ENCODE peak calls at places on chromosomes 7 and 10, in five cellular contexts. One of them, this sample, is unnamed.
A peak's percentile ranks its signal among the peaks of the same experiment; 100 is the strongest.

GRCh38 chr7:77866791-77867190 is 68.2 kb downstream of the PHTF2 start:
- DNase-seq in IMR-90: peak; percentile 87
- DNase-seq in keratinocyte: peak; percentile 45
- DNase-seq in CD4-positive, alpha-beta T cell: no peak
- DNase-seq in HL-60: peak; percentile 16
- DNase-seq in this sample: no peak

GRCh38 chr10:103917326-103918052 is 495 bp downstream of the STN1 start:
- DNase-seq in CD4-positive, alpha-beta T cell: peak; percentile 17
- DNase-seq in keratinocyte: no peak
- DNase-seq in IMR-90: peak; percentile 46
- DNase-seq in HL-60: no peak
- DNase-seq in this sample: peak; percentile 79

GRCh38 chr10:99976886-99977391 is 32.8 kb downstream of the DNMBP start:
- DNase-seq in IMR-90: peak; percentile 92
- DNase-seq in HL-60: no peak
- DNase-seq in keratinocyte: peak; percentile 81
- DNase-seq in CD4-positive, alpha-beta T cell: no peak
- DNase-seq in this sample: no peak

GRCh38 chr7:151125459-151125834 is 39.2 kb downstream of the AGAP3 start:
- DNase-seq in IMR-90: no peak
- DNase-seq in HL-60: no peak
- DNase-seq in keratinocyte: no peak
- DNase-seq in CD4-positive, alpha-beta T cell: no peak
- DNase-seq in this sample: no peak

GRCh38 chr10:114311023-114311422 is 72.0 kb downstream of the VWA2 start:
- DNase-seq in keratinocyte: no peak
- DNase-seq in IMR-90: no peak
- DNase-seq in HL-60: no peak
- DNase-seq in CD4-positive, alpha-beta T cell: no peak
- DNase-seq in this sample: no peak

GRCh38 chr10:130222381-130222780 is 86.2 kb downstream of the GLRX3 start:
- DNase-seq in IMR-90: no peak
- DNase-seq in CD4-positive, alpha-beta T cell: no peak
- DNase-seq in HL-60: no peak
- DNase-seq in keratinocyte: no peak
- DNase-seq in this sample: no peak

GRCh38 chr10:5944389-5945202 is 32.7 kb downstream of the IL15RA start:
- DNase-seq in IMR-90: peak; percentile 100
- DNase-seq in CD4-positive, alpha-beta T cell: no peak
- DNase-seq in HL-60: no peak
- DNase-seq in keratinocyte: peak; percentile 63
- DNase-seq in this sample: peak; percentile 93

GRCh38 chr10:3048114-3049019 is 19.0 kb upstream of the PFKP start:
- DNase-seq in IMR-90: peak; percentile 79
- DNase-seq in keratinocyte: no peak
- DNase-seq in CD4-positive, alpha-beta T cell: no peak
- DNase-seq in HL-60: no peak
- DNase-seq in this sample: no peak

GRCh38 chr10:79446451-79447020 is 1.1 kb upstream of the ZCCHC24 start:
- DNase-seq in keratinocyte: no peak
- DNase-seq in CD4-positive, alpha-beta T cell: peak; percentile 14
- DNase-seq in HL-60: no peak
- DNase-seq in IMR-90: no peak
- DNase-seq in this sample: peak; percentile 90

GRCh38 chr7:50346548-50347497 is 42.3 kb downstream of the IKZF1 start:
- DNase-seq in keratinocyte: no peak
- DNase-seq in HL-60: no peak
- DNase-seq in IMR-90: no peak
- DNase-seq in CD4-positive, alpha-beta T cell: no peak
- DNase-seq in this sample: no peak
- H3K27me3 ChIP-seq in keratinocyte: peaks cover 15% of the 10 kb centered on the region
- H3K27me3 ChIP-seq in HL-60: no peaks in the 10 kb centered on the region
- H3K27me3 ChIP-seq in IMR-90: peaks cover 2% of the 10 kb centered on the region
- H3K27me3 ChIP-seq in CD4-positive, alpha-beta T cell: no peaks in the 10 kb centered on the region
- H3K27me3 ChIP-seq in this sample: no peaks in the 10 kb centered on the region

GRCh38 chr10:132786279-132786528 is 257 bp upstream of the NKX6-2 start:
- DNase-seq in HL-60: no peak
- DNase-seq in CD4-positive, alpha-beta T cell: no peak
- DNase-seq in keratinocyte: no peak
- DNase-seq in IMR-90: no peak
- DNase-seq in this sample: no peak
- H3K27me3 ChIP-seq in HL-60: peaks cover 58% of the 10 kb centered on the region
- H3K27me3 ChIP-seq in CD4-positive, alpha-beta T cell: peaks cover 66% of the 10 kb centered on the region
- H3K27me3 ChIP-seq in keratinocyte: peaks cover 65% of the 10 kb centered on the region
- H3K27me3 ChIP-seq in IMR-90: peaks cover 65% of the 10 kb centered on the region
- H3K27me3 ChIP-seq in this sample: no peaks in the 10 kb centered on the region

DNA sequence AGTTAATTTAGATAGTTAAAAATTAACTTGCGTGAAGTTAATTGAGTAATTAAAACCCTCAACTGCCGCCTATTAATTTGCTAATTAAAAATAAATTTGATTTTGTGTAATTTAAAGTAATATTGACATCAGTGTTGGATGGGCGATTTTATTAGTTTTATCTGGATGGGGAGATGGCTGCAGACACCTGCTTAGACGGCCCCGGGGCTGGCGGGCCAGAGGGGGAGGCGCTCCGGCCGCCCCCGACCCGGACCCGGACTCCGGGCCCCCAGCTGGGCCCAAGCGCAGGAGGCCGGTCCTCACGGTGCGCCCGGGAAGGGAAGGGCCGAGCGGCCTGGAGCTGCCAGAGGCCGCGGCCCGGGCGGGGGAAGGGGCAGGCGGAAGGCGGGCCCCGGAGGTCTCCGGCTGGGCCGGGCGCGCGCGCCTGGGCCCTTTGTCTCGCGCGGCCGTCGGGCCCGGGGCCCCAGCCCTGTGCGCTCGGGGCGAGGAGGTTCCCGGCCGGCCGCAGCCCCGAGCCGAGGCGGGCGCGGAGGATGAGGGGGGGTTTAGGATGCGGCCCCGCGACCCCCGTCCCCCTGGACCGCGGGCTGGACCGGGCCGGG is 3.2 kb upstream of the UNCX start:
- DNase-seq in HL-60: no peak
- DNase-seq in IMR-90: no peak
- DNase-seq in keratinocyte: no peak
- DNase-seq in CD4-positive, alpha-beta T cell: no peak
- DNase-seq in this sample: no peak
- H3K27me3 ChIP-seq in HL-60: peaks cover 67% of the 10 kb centered on the region
- H3K27me3 ChIP-seq in IMR-90: peaks cover 89% of the 10 kb centered on the region
- H3K27me3 ChIP-seq in keratinocyte: peaks cover 86% of the 10 kb centered on the region
- H3K27me3 ChIP-seq in CD4-positive, alpha-beta T cell: peaks cover 82% of the 10 kb centered on the region
- H3K27me3 ChIP-seq in this sample: peaks cover 100% of the 10 kb centered on the region

GRCh38 chr7:1305873-1306272 is 73.2 kb downstream of the UNCX start:
- DNase-seq in IMR-90: no peak
- DNase-seq in CD4-positive, alpha-beta T cell: no peak
- DNase-seq in HL-60: no peak
- DNase-seq in keratinocyte: no peak
- DNase-seq in this sample: no peak
- H3K27me3 ChIP-seq in IMR-90: peaks cover 23% of the 10 kb centered on the region
- H3K27me3 ChIP-seq in CD4-positive, alpha-beta T cell: no peaks in the 10 kb centered on the region
- H3K27me3 ChIP-seq in HL-60: no peaks in the 10 kb centered on the region
- H3K27me3 ChIP-seq in keratinocyte: peaks cover 8% of the 10 kb centered on the region
- H3K27me3 ChIP-seq in this sample: peaks cover 41% of the 10 kb centered on the region

GRCh38 chr7:129781128-129781855 is 169.8 kb downstream of the NRF1 start:
- DNase-seq in HL-60: no peak
- DNase-seq in CD4-positive, alpha-beta T cell: no peak
- DNase-seq in IMR-90: no peak
- DNase-seq in keratinocyte: no peak
- DNase-seq in this sample: no peak
- H3K27me3 ChIP-seq in HL-60: peaks cover 88% of the 10 kb centered on the region
- H3K27me3 ChIP-seq in CD4-positive, alpha-beta T cell: peaks cover 92% of the 10 kb centered on the region
- H3K27me3 ChIP-seq in IMR-90: peaks cover 98% of the 10 kb centered on the region
- H3K27me3 ChIP-seq in keratinocyte: peaks cover 59% of the 10 kb centered on the region
- H3K27me3 ChIP-seq in this sample: peaks cover 34% of the 10 kb centered on the region

DNA sequence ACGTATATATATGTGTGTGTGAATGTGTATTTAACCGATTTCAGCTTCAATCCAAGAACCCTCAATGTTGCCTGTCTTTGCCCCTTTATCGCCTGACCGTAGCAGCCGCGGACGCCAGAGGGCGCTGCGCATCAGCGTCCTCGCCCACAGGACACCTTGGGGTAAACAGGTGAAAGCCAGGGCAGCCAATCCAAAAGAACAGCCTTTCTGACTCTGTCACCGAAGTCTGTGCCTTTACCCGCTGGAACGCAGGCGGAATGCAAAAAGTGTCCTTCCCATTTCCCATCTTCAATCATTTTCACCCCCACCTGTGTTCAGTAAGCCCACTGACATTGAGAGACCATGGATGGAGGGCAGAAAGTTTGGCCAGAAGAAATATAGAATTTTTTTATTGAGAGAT is 3.6 kb downstream of the NXPH1 start:
- DNase-seq in HL-60: no peak
- DNase-seq in keratinocyte: no peak
- DNase-seq in CD4-positive, alpha-beta T cell: no peak
- DNase-seq in IMR-90: no peak
- DNase-seq in this sample: no peak
- H3K27me3 ChIP-seq in HL-60: peaks cover 71% of the 10 kb centered on the region
- H3K27me3 ChIP-seq in keratinocyte: peaks cover 60% of the 10 kb centered on the region
- H3K27me3 ChIP-seq in CD4-positive, alpha-beta T cell: peaks cover 98% of the 10 kb centered on the region
- H3K27me3 ChIP-seq in IMR-90: peaks cover 1% of the 10 kb centered on the region
- H3K27me3 ChIP-seq in this sample: no peaks in the 10 kb centered on the region

DNA sequence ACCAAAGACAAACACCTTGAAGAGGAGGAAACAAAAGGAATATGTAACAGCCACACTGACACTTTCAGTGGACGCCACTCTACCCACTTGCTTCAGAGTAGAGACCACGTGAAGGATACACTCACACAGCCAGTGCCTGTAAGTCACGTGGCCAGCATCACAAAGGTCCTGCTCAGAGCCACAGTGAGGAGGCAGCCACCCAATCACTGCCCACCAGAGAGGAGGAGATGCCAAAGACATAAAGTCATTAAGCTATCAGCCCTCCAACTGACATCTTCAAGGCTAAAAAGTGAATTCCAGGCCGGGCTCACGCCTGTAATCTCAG is 39.6 kb downstream of the SLC37A3 start:
- DNase-seq in keratinocyte: no peak
- DNase-seq in HL-60: no peak
- DNase-seq in IMR-90: no peak
- DNase-seq in CD4-positive, alpha-beta T cell: no peak
- DNase-seq in this sample: no peak
- H3K27me3 ChIP-seq in keratinocyte: no peaks in the 10 kb centered on the region
- H3K27me3 ChIP-seq in HL-60: no peaks in the 10 kb centered on the region
- H3K27me3 ChIP-seq in IMR-90: no peaks in the 10 kb centered on the region
- H3K27me3 ChIP-seq in CD4-positive, alpha-beta T cell: no peaks in the 10 kb centered on the region
- H3K27me3 ChIP-seq in this sample: no peaks in the 10 kb centered on the region

GRCh38 chr7:127251048-127251451 is 1.7 kb downstream of the GRM8 start:
- DNase-seq in CD4-positive, alpha-beta T cell: no peak
- DNase-seq in keratinocyte: no peak
- DNase-seq in HL-60: no peak
- DNase-seq in IMR-90: no peak
- DNase-seq in this sample: no peak
- H3K27me3 ChIP-seq in CD4-positive, alpha-beta T cell: peaks cover 79% of the 10 kb centered on the region
- H3K27me3 ChIP-seq in keratinocyte: peaks cover 38% of the 10 kb centered on the region
- H3K27me3 ChIP-seq in HL-60: peaks cover 50% of the 10 kb centered on the region
- H3K27me3 ChIP-seq in IMR-90: peaks cover 42% of the 10 kb centered on the region
- H3K27me3 ChIP-seq in this sample: peaks cover 51% of the 10 kb centered on the region

GRCh38 chr10:8040651-8041050 is 13.8 kb upstream of the GATA3 start:
- DNase-seq in keratinocyte: no peak
- DNase-seq in CD4-positive, alpha-beta T cell: no peak
- DNase-seq in IMR-90: no peak
- DNase-seq in HL-60: no peak
- DNase-seq in this sample: no peak
- H3K27me3 ChIP-seq in keratinocyte: peaks cover 83% of the 10 kb centered on the region
- H3K27me3 ChIP-seq in CD4-positive, alpha-beta T cell: peaks cover 99% of the 10 kb centered on the region
- H3K27me3 ChIP-seq in IMR-90: peaks cover 96% of the 10 kb centered on the region
- H3K27me3 ChIP-seq in HL-60: peaks cover 25% of the 10 kb centered on the region
- H3K27me3 ChIP-seq in this sample: peaks cover 99% of the 10 kb centered on the region

DNA sequence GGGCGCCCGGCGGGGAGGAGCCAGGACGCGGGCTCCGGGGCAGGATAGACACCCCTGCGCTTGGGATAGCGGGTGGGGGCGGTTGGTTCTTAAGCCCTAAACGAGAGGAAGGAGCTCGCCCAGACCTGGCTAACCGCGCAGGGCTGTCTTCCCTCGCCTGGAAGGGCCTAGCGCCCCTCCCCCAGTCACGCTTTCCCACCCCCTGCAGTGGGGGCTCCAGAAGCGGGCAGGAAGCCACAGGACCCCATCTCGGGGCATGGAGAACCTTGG is 6.5 kb downstream of the SHH start:
- DNase-seq in IMR-90: no peak
- DNase-seq in keratinocyte: no peak
- DNase-seq in CD4-positive, alpha-beta T cell: no peak
- DNase-seq in HL-60: no peak
- DNase-seq in this sample: no peak
- H3K27me3 ChIP-seq in IMR-90: peaks cover 74% of the 10 kb centered on the region
- H3K27me3 ChIP-seq in keratinocyte: peaks cover 91% of the 10 kb centered on the region
- H3K27me3 ChIP-seq in CD4-positive, alpha-beta T cell: peaks cover 77% of the 10 kb centered on the region
- H3K27me3 ChIP-seq in HL-60: peaks cover 77% of the 10 kb centered on the region
- H3K27me3 ChIP-seq in this sample: no peaks in the 10 kb centered on the region